ENCODE peak calls at places on chromosomes 12 and 14, in seven cellular contexts. One of them, this sample, is unnamed.
A peak's percentile ranks its signal among the peaks of the same experiment; 100 is the strongest.

GRCh38 chr14:77043177-77043983 is 14.9 kb upstream of the IRF2BPL start:
- DNase-seq in lower lobe of right lung: no peak
- DNase-seq in CD4-positive, CD25-positive, alpha-beta regulatory T cell: no peak
- DNase-seq in SK-N-SH: no peak
- DNase-seq in lung: no peak
- DNase-seq in endodermal cell: peak; percentile 84
- DNase-seq in GM23248: peak; percentile 95
- DNase-seq in this sample: no peak

GRCh38 chr14:26846388-26846787 is 248.6 kb upstream of the NOVA1 start:
- DNase-seq in lower lobe of right lung: no peak
- DNase-seq in CD4-positive, CD25-positive, alpha-beta regulatory T cell: no peak
- DNase-seq in SK-N-SH: no peak
- DNase-seq in lung: no peak
- DNase-seq in endodermal cell: no peak
- DNase-seq in GM23248: no peak
- DNase-seq in this sample: no peak

GRCh38 chr14:51262868-51263267 is 22.8 kb downstream of the TMX1 start:
- DNase-seq in lower lobe of right lung: no peak
- DNase-seq in CD4-positive, CD25-positive, alpha-beta regulatory T cell: no peak
- DNase-seq in SK-N-SH: no peak
- DNase-seq in lung: no peak
- DNase-seq in endodermal cell: no peak
- DNase-seq in GM23248: no peak
- DNase-seq in this sample: no peak

GRCh38 chr14:64864258-64864657 is 15.4 kb downstream of the SPTB start:
- DNase-seq in lower lobe of right lung: no peak
- DNase-seq in CD4-positive, CD25-positive, alpha-beta regulatory T cell: no peak
- DNase-seq in SK-N-SH: no peak
- DNase-seq in lung: no peak
- DNase-seq in endodermal cell: no peak
- DNase-seq in GM23248: no peak
- DNase-seq in this sample: no peak

GRCh38 chr12:53182836-53183235 is 2.1 kb upstream of the CSAD start:
- DNase-seq in lower lobe of right lung: no peak
- DNase-seq in CD4-positive, CD25-positive, alpha-beta regulatory T cell: no peak
- DNase-seq in SK-N-SH: no peak
- DNase-seq in lung: no peak
- DNase-seq in endodermal cell: no peak
- DNase-seq in GM23248: peak; percentile 47
- DNase-seq in this sample: no peak

GRCh38 chr12:88409257-88409656 is 171.0 kb downstream of the KITLG start:
- DNase-seq in lower lobe of right lung: no peak
- DNase-seq in CD4-positive, CD25-positive, alpha-beta regulatory T cell: no peak
- DNase-seq in SK-N-SH: no peak
- DNase-seq in lung: no peak
- DNase-seq in endodermal cell: no peak
- DNase-seq in GM23248: no peak
- DNase-seq in this sample: no peak

GRCh38 chr14:39107624-39108023 is 4.6 kb upstream of the SEC23A start:
- DNase-seq in lower lobe of right lung: no peak
- DNase-seq in CD4-positive, CD25-positive, alpha-beta regulatory T cell: peak; percentile 70
- DNase-seq in SK-N-SH: peak; percentile 35
- DNase-seq in lung: no peak
- DNase-seq in endodermal cell: no peak
- DNase-seq in GM23248: peak; percentile 70
- DNase-seq in this sample: no peak

GRCh38 chr14:70009961-70010360 is 130.7 kb downstream of the SMOC1 start:
- DNase-seq in lower lobe of right lung: no peak
- DNase-seq in CD4-positive, CD25-positive, alpha-beta regulatory T cell: no peak
- DNase-seq in SK-N-SH: peak; percentile 25
- DNase-seq in lung: no peak
- DNase-seq in endodermal cell: no peak
- DNase-seq in GM23248: no peak
- DNase-seq in this sample: no peak

GRCh38 chr14:99879401-99880295 is 86.4 kb downstream of the EML1 start:
- DNase-seq in lower lobe of right lung: no peak
- DNase-seq in CD4-positive, CD25-positive, alpha-beta regulatory T cell: no peak
- DNase-seq in SK-N-SH: no peak
- DNase-seq in lung: no peak
- DNase-seq in endodermal cell: no peak
- DNase-seq in GM23248: peak; percentile 93
- DNase-seq in this sample: no peak

GRCh38 chr14:72651715-72652114 is 242.2 kb downstream of the DPF3 start:
- DNase-seq in lower lobe of right lung: no peak
- DNase-seq in CD4-positive, CD25-positive, alpha-beta regulatory T cell: no peak
- DNase-seq in SK-N-SH: no peak
- DNase-seq in lung: no peak
- DNase-seq in endodermal cell: no peak
- DNase-seq in GM23248: peak; percentile 20
- DNase-seq in this sample: no peak

GRCh38 chr12:121181181-121181580 is 28.7 kb upstream of the P2RX4 start:
- DNase-seq in lower lobe of right lung: no peak
- DNase-seq in CD4-positive, CD25-positive, alpha-beta regulatory T cell: no peak
- DNase-seq in SK-N-SH: no peak
- DNase-seq in lung: no peak
- DNase-seq in endodermal cell: no peak
- DNase-seq in GM23248: peak; percentile 26
- DNase-seq in this sample: no peak

GRCh38 chr14:102723650-102724049 is 53.6 kb upstream of the TRAF3 start:
- DNase-seq in lower lobe of right lung: no peak
- DNase-seq in CD4-positive, CD25-positive, alpha-beta regulatory T cell: no peak
- DNase-seq in SK-N-SH: no peak
- DNase-seq in lung: no peak
- DNase-seq in endodermal cell: no peak
- DNase-seq in GM23248: no peak
- DNase-seq in this sample: no peak

GRCh38 chr14:32075636-32076277 is 1.3 kb upstream of the ARHGAP5 start:
- DNase-seq in lower lobe of right lung: peak; percentile 67
- DNase-seq in CD4-positive, CD25-positive, alpha-beta regulatory T cell: no peak
- DNase-seq in SK-N-SH: peak; percentile 49
- DNase-seq in lung: no peak
- DNase-seq in endodermal cell: no peak
- DNase-seq in GM23248: peak; percentile 87
- DNase-seq in this sample: no peak

GRCh38 chr14:91303924-91304229 is 59.4 kb upstream of the GPR68 start:
- DNase-seq in lower lobe of right lung: peak; percentile 36
- DNase-seq in CD4-positive, CD25-positive, alpha-beta regulatory T cell: no peak
- DNase-seq in SK-N-SH: no peak
- DNase-seq in lung: no peak
- DNase-seq in endodermal cell: no peak
- DNase-seq in GM23248: no peak
- DNase-seq in this sample: no peak

GRCh38 chr12:88310069-88310468 is 168.0 kb downstream of the TMTC3 start:
- DNase-seq in lower lobe of right lung: no peak
- DNase-seq in CD4-positive, CD25-positive, alpha-beta regulatory T cell: no peak
- DNase-seq in SK-N-SH: no peak
- DNase-seq in lung: no peak
- DNase-seq in endodermal cell: no peak
- DNase-seq in GM23248: peak; percentile 92
- DNase-seq in this sample: no peak

GRCh38 chr14:26008290-26008689 is 589.5 kb downstream of the NOVA1 start:
- DNase-seq in lower lobe of right lung: no peak
- DNase-seq in CD4-positive, CD25-positive, alpha-beta regulatory T cell: no peak
- DNase-seq in SK-N-SH: peak; percentile 0
- DNase-seq in lung: no peak
- DNase-seq in endodermal cell: peak; percentile 75
- DNase-seq in GM23248: peak; percentile 58
- DNase-seq in this sample: no peak

GRCh38 chr14:41636492-41637392 is 30.1 kb downstream of the LRFN5 start:
- DNase-seq in lower lobe of right lung: no peak
- DNase-seq in CD4-positive, CD25-positive, alpha-beta regulatory T cell: no peak
- DNase-seq in SK-N-SH: no peak
- DNase-seq in lung: no peak
- DNase-seq in endodermal cell: peak; percentile 45
- DNase-seq in GM23248: peak; percentile 7
- DNase-seq in this sample: no peak

GRCh38 chr12:116528498-116528897 is 30.7 kb upstream of the MAP1LC3B2 start:
- DNase-seq in lower lobe of right lung: no peak
- DNase-seq in CD4-positive, CD25-positive, alpha-beta regulatory T cell: no peak
- DNase-seq in SK-N-SH: no peak
- DNase-seq in lung: no peak
- DNase-seq in endodermal cell: no peak
- DNase-seq in GM23248: peak; percentile 42
- DNase-seq in this sample: no peak

GRCh38 chr12:116528067-116528466 is 31.1 kb upstream of the MAP1LC3B2 start:
- DNase-seq in lower lobe of right lung: no peak
- DNase-seq in CD4-positive, CD25-positive, alpha-beta regulatory T cell: no peak
- DNase-seq in SK-N-SH: no peak
- DNase-seq in lung: no peak
- DNase-seq in endodermal cell: no peak
- DNase-seq in GM23248: peak; percentile 70
- DNase-seq in this sample: no peak

GRCh38 chr12:116525418-116526001 is 33.7 kb upstream of the MAP1LC3B2 start:
- DNase-seq in lower lobe of right lung: no peak
- DNase-seq in CD4-positive, CD25-positive, alpha-beta regulatory T cell: no peak
- DNase-seq in SK-N-SH: no peak
- DNase-seq in lung: peak; percentile 56
- DNase-seq in endodermal cell: peak; percentile 84
- DNase-seq in GM23248: peak; percentile 96
- DNase-seq in this sample: no peak

GRCh38 chr12:116524311-116524710 is 34.9 kb upstream of the MAP1LC3B2 start:
- DNase-seq in lower lobe of right lung: no peak
- DNase-seq in CD4-positive, CD25-positive, alpha-beta regulatory T cell: no peak
- DNase-seq in SK-N-SH: no peak
- DNase-seq in lung: no peak
- DNase-seq in endodermal cell: no peak
- DNase-seq in GM23248: no peak
- DNase-seq in this sample: no peak

GRCh38 chr12:116524964-116525379 is 34.2 kb upstream of the MAP1LC3B2 start:
- DNase-seq in lower lobe of right lung: no peak
- DNase-seq in CD4-positive, CD25-positive, alpha-beta regulatory T cell: no peak
- DNase-seq in SK-N-SH: no peak
- DNase-seq in lung: no peak
- DNase-seq in endodermal cell: peak; percentile 95
- DNase-seq in GM23248: peak; percentile 49
- DNase-seq in this sample: no peak
- H3K4me1 ChIP-seq in lower lobe of right lung: no peaks in the 10 kb centered on the region
- H3K4me1 ChIP-seq in CD4-positive, CD25-positive, alpha-beta regulatory T cell: no peaks in the 10 kb centered on the region
- H3K4me1 ChIP-seq in SK-N-SH: peaks cover 34% of the 10 kb centered on the region
- H3K4me1 ChIP-seq in lung: no peaks in the 10 kb centered on the region
- H3K4me1 ChIP-seq in endodermal cell: peaks cover 14% of the 10 kb centered on the region
- H3K4me1 ChIP-seq in GM23248: peaks cover 61% of the 10 kb centered on the region
- H3K4me1 ChIP-seq in this sample: peaks cover 3% of the 10 kb centered on the region

GRCh38 chr14:93743270-93744060 is 44.8 kb downstream of the PRIMA1 start:
- DNase-seq in lower lobe of right lung: no peak
- DNase-seq in CD4-positive, CD25-positive, alpha-beta regulatory T cell: no peak
- DNase-seq in SK-N-SH: no peak
- DNase-seq in lung: no peak
- DNase-seq in endodermal cell: no peak
- DNase-seq in GM23248: no peak
- DNase-seq in this sample: no peak

GRCh38 chr14:93742761-93743160 is 45.5 kb downstream of the PRIMA1 start:
- DNase-seq in lower lobe of right lung: no peak
- DNase-seq in CD4-positive, CD25-positive, alpha-beta regulatory T cell: no peak
- DNase-seq in SK-N-SH: no peak
- DNase-seq in lung: no peak
- DNase-seq in endodermal cell: no peak
- DNase-seq in GM23248: no peak
- DNase-seq in this sample: no peak

GRCh38 chr14:93744876-93745275 is 43.4 kb downstream of the PRIMA1 start:
- DNase-seq in lower lobe of right lung: no peak
- DNase-seq in CD4-positive, CD25-positive, alpha-beta regulatory T cell: no peak
- DNase-seq in SK-N-SH: peak; percentile 45
- DNase-seq in lung: no peak
- DNase-seq in endodermal cell: no peak
- DNase-seq in GM23248: no peak
- DNase-seq in this sample: no peak

GRCh38 chr14:93745603-93746273 is 42.5 kb downstream of the PRIMA1 start:
- DNase-seq in lower lobe of right lung: no peak
- DNase-seq in CD4-positive, CD25-positive, alpha-beta regulatory T cell: no peak
- DNase-seq in SK-N-SH: peak; percentile 77
- DNase-seq in lung: no peak
- DNase-seq in endodermal cell: peak; percentile 56
- DNase-seq in GM23248: no peak
- DNase-seq in this sample: peak; percentile 65

GRCh38 chr14:93744176-93744575 is 44.1 kb downstream of the PRIMA1 start:
- DNase-seq in lower lobe of right lung: no peak
- DNase-seq in CD4-positive, CD25-positive, alpha-beta regulatory T cell: no peak
- DNase-seq in SK-N-SH: no peak
- DNase-seq in lung: no peak
- DNase-seq in endodermal cell: no peak
- DNase-seq in GM23248: no peak
- DNase-seq in this sample: no peak
- H3K4me3 ChIP-seq in lower lobe of right lung: no peak overlapping the region
- H3K4me3 ChIP-seq in CD4-positive, CD25-positive, alpha-beta regulatory T cell: no peak overlapping the region
- H3K4me3 ChIP-seq in SK-N-SH: no peak overlapping the region
- H3K4me3 ChIP-seq in lung: no peak overlapping the region
- H3K4me3 ChIP-seq in endodermal cell: no peak overlapping the region
- H3K4me3 ChIP-seq in GM23248: no peak overlapping the region
- H3K4me3 ChIP-seq in this sample: no peak overlapping the region

GRCh38 chr12:109893250-109893995 is 6.7 kb upstream of the TCHP start:
- DNase-seq in lower lobe of right lung: no peak
- DNase-seq in CD4-positive, CD25-positive, alpha-beta regulatory T cell: no peak
- DNase-seq in SK-N-SH: no peak
- DNase-seq in lung: no peak
- DNase-seq in endodermal cell: no peak
- DNase-seq in GM23248: no peak
- DNase-seq in this sample: no peak
- H3K27me3 ChIP-seq in lower lobe of right lung: no peaks in the 10 kb centered on the region
- H3K27me3 ChIP-seq in CD4-positive, CD25-positive, alpha-beta regulatory T cell: no peaks in the 10 kb centered on the region
- H3K27me3 ChIP-seq in SK-N-SH: no peaks in the 10 kb centered on the region
- H3K27me3 ChIP-seq in lung: no peaks in the 10 kb centered on the region
- H3K27me3 ChIP-seq in endodermal cell: no peaks in the 10 kb centered on the region
- H3K27me3 ChIP-seq in GM23248: no peaks in the 10 kb centered on the region
- H3K27me3 ChIP-seq in this sample: no peaks in the 10 kb centered on the region

GRCh38 chr12:118312578-118312977 is 60.1 kb downstream of the TAOK3 start:
- DNase-seq in lower lobe of right lung: no peak
- DNase-seq in CD4-positive, CD25-positive, alpha-beta regulatory T cell: peak; percentile 18
- DNase-seq in SK-N-SH: no peak
- DNase-seq in lung: no peak
- DNase-seq in endodermal cell: no peak
- DNase-seq in GM23248: peak; percentile 18
- DNase-seq in this sample: no peak
- H3K4me1 ChIP-seq in lower lobe of right lung: peaks cover 22% of the 10 kb centered on the region
- H3K4me1 ChIP-seq in CD4-positive, CD25-positive, alpha-beta regulatory T cell: peaks cover 21% of the 10 kb centered on the region
- H3K4me1 ChIP-seq in SK-N-SH: peaks cover 41% of the 10 kb centered on the region
- H3K4me1 ChIP-seq in lung: no peaks in the 10 kb centered on the region
- H3K4me1 ChIP-seq in endodermal cell: no peaks in the 10 kb centered on the region
- H3K4me1 ChIP-seq in GM23248: peaks cover 31% of the 10 kb centered on the region
- H3K4me1 ChIP-seq in this sample: no peaks in the 10 kb centered on the region

DNA sequence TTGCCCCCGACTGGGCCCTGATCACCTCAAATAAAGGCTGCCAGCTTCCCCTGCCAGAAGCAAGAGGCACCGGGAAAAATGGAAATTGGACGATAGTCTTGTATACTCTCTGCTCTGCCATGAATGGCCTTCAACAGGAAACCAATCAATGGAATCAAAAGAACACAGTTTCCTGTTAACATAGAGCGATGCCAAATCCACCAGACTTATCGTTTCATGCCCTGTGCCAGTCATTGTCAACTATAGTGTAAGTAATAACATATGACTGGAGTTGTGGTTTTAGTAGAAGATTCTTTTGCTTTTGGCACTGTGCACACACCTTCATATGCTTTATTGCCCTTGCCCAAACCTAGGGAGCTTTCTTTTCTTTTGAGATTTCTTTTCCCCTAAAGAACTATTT is 97.7 kb downstream of the TMEM30B start:
- DNase-seq in lower lobe of right lung: no peak
- DNase-seq in CD4-positive, CD25-positive, alpha-beta regulatory T cell: peak; percentile 40
- DNase-seq in SK-N-SH: no peak
- DNase-seq in lung: no peak
- DNase-seq in endodermal cell: no peak
- DNase-seq in GM23248: peak; percentile 44
- DNase-seq in this sample: no peak
- H3K4me3 ChIP-seq in lower lobe of right lung: no peak overlapping the region
- H3K4me3 ChIP-seq in CD4-positive, CD25-positive, alpha-beta regulatory T cell: no peak overlapping the region
- H3K4me3 ChIP-seq in SK-N-SH: no peak overlapping the region
- H3K4me3 ChIP-seq in lung: no peak overlapping the region
- H3K4me3 ChIP-seq in endodermal cell: no peak overlapping the region
- H3K4me3 ChIP-seq in GM23248: no peak overlapping the region
- H3K4me3 ChIP-seq in this sample: no peak overlapping the region

GRCh38 chr12:49543914-49544815 is 5.3 kb downstream of the KCNH3 start:
- DNase-seq in lower lobe of right lung: peak; percentile 41
- DNase-seq in CD4-positive, CD25-positive, alpha-beta regulatory T cell: no peak
- DNase-seq in SK-N-SH: peak; percentile 33
- DNase-seq in lung: no peak
- DNase-seq in endodermal cell: peak; percentile 86
- DNase-seq in GM23248: no peak
- DNase-seq in this sample: no peak
- H3K27me3 ChIP-seq in lower lobe of right lung: peaks cover 49% of the 10 kb centered on the region
- H3K27me3 ChIP-seq in CD4-positive, CD25-positive, alpha-beta regulatory T cell: peaks cover 2% of the 10 kb centered on the region
- H3K27me3 ChIP-seq in SK-N-SH: no peaks in the 10 kb centered on the region
- H3K27me3 ChIP-seq in lung: no peaks in the 10 kb centered on the region
- H3K27me3 ChIP-seq in endodermal cell: peaks cover 96% of the 10 kb centered on the region
- H3K27me3 ChIP-seq in GM23248: peaks cover 33% of the 10 kb centered on the region
- H3K27me3 ChIP-seq in this sample: peaks cover 10% of the 10 kb centered on the region

This sample was measured in BE2C.